ENCODE peak calls at places on chromosomes 3 and 15, in five cellular contexts. One of them, this sample, is unnamed.

GRCh38 chr3:4950948-4951347 is 28.3 kb upstream of the BHLHE40 start:
- DNase-seq in HCT116: no peak
- DNase-seq in SK-N-SH: no peak
- DNase-seq in GM23248: no peak
- DNase-seq in MM.1S: no peak
- DNase-seq in this sample: no peak

GRCh38 chr3:136332776-136333175 is 82.6 kb downstream of the PCCB start:
- DNase-seq in HCT116: no peak
- DNase-seq in SK-N-SH: no peak
- DNase-seq in GM23248: peak; percentile 88
- DNase-seq in MM.1S: no peak
- DNase-seq in this sample: no peak

GRCh38 chr3:120302361-120302760 is 17.3 kb upstream of the GPR156 start:
- DNase-seq in HCT116: no peak
- DNase-seq in SK-N-SH: no peak
- DNase-seq in GM23248: peak; percentile 11
- DNase-seq in MM.1S: no peak
- DNase-seq in this sample: no peak

GRCh38 chr15:92011611-92012367 is 158.3 kb downstream of the SLCO3A1 start:
- DNase-seq in HCT116: no peak
- DNase-seq in SK-N-SH: no peak
- DNase-seq in GM23248: peak; percentile 72
- DNase-seq in MM.1S: no peak
- DNase-seq in this sample: peak; percentile 81

GRCh38 chr3:58336135-58336882 is 3.6 kb downstream of the PXK start:
- DNase-seq in HCT116: no peak
- DNase-seq in SK-N-SH: no peak
- DNase-seq in GM23248: peak; percentile 92
- DNase-seq in MM.1S: no peak
- DNase-seq in this sample: no peak

GRCh38 chr15:96356494-96357455 is 26.3 kb downstream of the NR2F2 start:
- DNase-seq in HCT116: peak; percentile 72
- DNase-seq in SK-N-SH: peak; percentile 86
- DNase-seq in GM23248: peak; percentile 90
- DNase-seq in MM.1S: peak; percentile 82
- DNase-seq in this sample: no peak

GRCh38 chr3:110995461-110996226 is 76.0 kb upstream of the NECTIN3 start:
- DNase-seq in HCT116: no peak
- DNase-seq in SK-N-SH: no peak
- DNase-seq in GM23248: peak; percentile 79
- DNase-seq in MM.1S: no peak
- DNase-seq in this sample: no peak

GRCh38 chr15:100867476-100867875 is 12.2 kb upstream of the ALDH1A3 start:
- DNase-seq in HCT116: no peak
- DNase-seq in SK-N-SH: no peak
- DNase-seq in GM23248: no peak
- DNase-seq in MM.1S: no peak
- DNase-seq in this sample: no peak

GRCh38 chr3:42556089-42556632 is 25.6 kb downstream of the SEC22C start:
- DNase-seq in HCT116: no peak
- DNase-seq in SK-N-SH: no peak
- DNase-seq in GM23248: no peak
- DNase-seq in MM.1S: peak; percentile 35
- DNase-seq in this sample: no peak

GRCh38 chr15:74793135-74794028 is 11.5 kb downstream of the CSK start:
- DNase-seq in HCT116: no peak
- DNase-seq in SK-N-SH: no peak
- DNase-seq in GM23248: no peak
- DNase-seq in MM.1S: no peak
- DNase-seq in this sample: peak; percentile 87

GRCh38 chr3:151301787-151302186 is 14.8 kb downstream of the GPR87 start:
- DNase-seq in HCT116: no peak
- DNase-seq in SK-N-SH: no peak
- DNase-seq in GM23248: peak; percentile 88
- DNase-seq in MM.1S: no peak
- DNase-seq in this sample: no peak

GRCh38 chr3:142777927-142778326 is 54.1 kb downstream of the TRPC1 start:
- DNase-seq in HCT116: no peak
- DNase-seq in SK-N-SH: no peak
- DNase-seq in GM23248: no peak
- DNase-seq in MM.1S: no peak
- DNase-seq in this sample: no peak

GRCh38 chr15:72838311-72838731 is 54.8 kb upstream of the ADPGK start:
- DNase-seq in HCT116: no peak
- DNase-seq in SK-N-SH: no peak
- DNase-seq in GM23248: peak; percentile 63
- DNase-seq in MM.1S: peak; percentile 79
- DNase-seq in this sample: no peak

GRCh38 chr3:184380210-184380626 is 364 bp downstream of the CHRD start:
- DNase-seq in HCT116: no peak
- DNase-seq in SK-N-SH: peak; percentile 91
- DNase-seq in GM23248: peak; percentile 75
- DNase-seq in MM.1S: peak; percentile 49
- DNase-seq in this sample: no peak

GRCh38 chr3:29926391-29926790 is 645.5 kb downstream of the RBMS3 start:
- DNase-seq in HCT116: no peak
- DNase-seq in SK-N-SH: no peak
- DNase-seq in GM23248: no peak
- DNase-seq in MM.1S: no peak
- DNase-seq in this sample: no peak

GRCh38 chr3:113677745-113678144 is 18.7 kb downstream of the USF3 start:
- DNase-seq in HCT116: no peak
- DNase-seq in SK-N-SH: no peak
- DNase-seq in GM23248: no peak
- DNase-seq in MM.1S: no peak
- DNase-seq in this sample: no peak

GRCh38 chr3:156158656-156159295 is 38.4 kb downstream of the KCNAB1 start:
- DNase-seq in HCT116: no peak
- DNase-seq in SK-N-SH: no peak
- DNase-seq in GM23248: no peak
- DNase-seq in MM.1S: no peak
- DNase-seq in this sample: no peak
- H3K4me2 ChIP-seq in HCT116: no peak overlapping the region
- H3K4me2 ChIP-seq in SK-N-SH: no peak overlapping the region
- H3K4me2 ChIP-seq in GM23248: no peak overlapping the region
- H3K4me2 ChIP-seq in MM.1S: no peak overlapping the region
- H3K4me2 ChIP-seq in this sample: no peak overlapping the region

DNA sequence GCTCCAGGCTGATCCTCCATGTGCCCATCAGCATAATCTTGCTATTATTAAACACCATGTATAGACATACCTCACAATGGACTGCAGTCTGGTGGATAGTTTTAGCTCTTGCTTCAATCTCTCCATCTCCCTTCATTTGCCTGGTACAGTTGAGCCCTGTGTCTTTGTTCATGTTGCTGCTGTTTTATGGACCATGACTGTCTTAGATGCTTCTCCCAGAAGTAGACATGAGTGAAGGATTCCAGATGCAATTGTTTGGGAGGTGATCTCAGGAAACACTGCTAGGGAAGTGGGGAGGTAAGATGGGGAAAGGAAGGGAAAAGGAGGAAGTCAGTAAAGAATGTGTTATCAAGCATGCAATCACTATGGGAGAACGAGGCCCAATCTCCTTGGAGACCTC is 36.3 kb upstream of the CTNNB1 start:
- DNase-seq in HCT116: no peak
- DNase-seq in SK-N-SH: no peak
- DNase-seq in GM23248: no peak
- DNase-seq in MM.1S: no peak
- DNase-seq in this sample: no peak
- H3K9me2 ChIP-seq in HCT116: no peaks in the 10 kb centered on the region
- H3K9me2 ChIP-seq in SK-N-SH: no peaks in the 10 kb centered on the region
- H3K9me2 ChIP-seq in GM23248: no peaks in the 10 kb centered on the region
- H3K9me2 ChIP-seq in MM.1S: no peaks in the 10 kb centered on the region
- H3K9me2 ChIP-seq in this sample: no peaks in the 10 kb centered on the region

DNA sequence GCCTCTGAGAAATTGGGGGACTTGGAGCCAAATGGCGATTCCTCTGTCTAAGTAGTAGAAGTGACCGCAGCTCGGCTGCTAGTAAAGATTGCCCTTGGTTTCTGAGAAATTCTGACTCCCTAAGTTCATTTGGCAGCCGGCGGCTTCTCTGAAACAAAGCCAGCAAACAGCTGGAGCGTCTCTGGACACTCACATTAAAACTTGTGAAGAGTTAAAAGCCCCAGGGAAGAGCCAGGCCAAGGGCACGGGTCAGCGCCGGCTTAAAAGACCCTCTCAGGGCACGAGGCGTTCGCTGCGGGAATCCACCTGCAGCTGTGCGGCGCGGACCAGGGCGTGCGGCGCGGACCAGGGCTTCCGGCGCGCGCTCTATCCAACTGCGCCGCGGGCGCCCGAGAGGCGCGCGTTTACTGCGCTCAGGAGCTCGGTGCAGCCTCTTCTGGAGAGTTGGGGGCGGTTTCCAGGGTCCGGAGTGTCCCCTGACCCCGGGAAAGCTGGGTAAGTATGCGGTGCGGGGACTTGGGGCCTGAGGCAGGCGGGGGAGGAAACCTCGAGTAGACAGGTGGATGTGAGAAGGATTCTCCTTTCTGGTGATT is at the start of gene COL6A5:
- DNase-seq in HCT116: no peak
- DNase-seq in SK-N-SH: peak; percentile 9
- DNase-seq in GM23248: no peak
- DNase-seq in MM.1S: no peak
- DNase-seq in this sample: no peak
- H3K9ac ChIP-seq in HCT116: no peak within 1 kb of the TSS
- H3K9ac ChIP-seq in SK-N-SH: no peak within 1 kb of the TSS
- H3K9ac ChIP-seq in GM23248: no peak within 1 kb of the TSS
- H3K9ac ChIP-seq in MM.1S: no peak within 1 kb of the TSS
- H3K9ac ChIP-seq in this sample: no peak within 1 kb of the TSS

DNA sequence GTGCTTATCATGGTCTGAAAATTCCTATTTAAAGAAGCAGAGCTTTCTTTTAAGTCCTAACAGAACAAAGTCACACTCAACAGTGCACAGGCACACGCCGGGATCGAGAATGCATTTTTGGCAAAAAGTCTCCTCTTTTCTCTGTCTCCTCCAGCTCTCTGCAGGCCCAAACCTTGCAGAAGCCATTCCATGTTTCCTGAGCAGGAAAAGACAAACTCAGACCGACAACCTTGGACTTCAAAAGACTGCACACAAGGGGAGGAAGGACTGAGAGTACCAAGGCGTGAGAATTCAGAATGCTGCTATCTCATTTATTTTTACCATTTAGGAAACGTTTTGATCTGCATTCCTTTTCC is 71.8 kb downstream of the CCNL1 start:
- DNase-seq in HCT116: no peak
- DNase-seq in SK-N-SH: no peak
- DNase-seq in GM23248: peak; percentile 49
- DNase-seq in MM.1S: no peak
- DNase-seq in this sample: no peak
- H3K4me2 ChIP-seq in HCT116: peak overlapping the region; percentile 80
- H3K4me2 ChIP-seq in SK-N-SH: peak overlapping the region; percentile 87
- H3K4me2 ChIP-seq in GM23248: peak overlapping the region; percentile 88
- H3K4me2 ChIP-seq in MM.1S: peak overlapping the region; percentile 93
- H3K4me2 ChIP-seq in this sample: peak overlapping the region; percentile 80

This sample was measured in Karpas-422.